ENCODE peak calls at places on chromosomes 7 and 10, in ten cellular contexts. G, B, Y, V, N, E, A, O, H and P are unnamed samples.

GRCh38 chr7:20383351-20383750 is 52.7 kb downstream of the ITGB8 start:
- DNase-seq in G (no peak), Y (no peak), V (no peak), O (peak), H (no peak), E (no peak), A (no peak), N (no peak), B (no peak), P (no peak)

GRCh38 chr10:71502851-71503250 is 106.1 kb downstream of the CDH23 start:
- DNase-seq in V (no peak), O (no peak), E (no peak), N (no peak), H (no peak), B (no peak), A (no peak), G (no peak), Y (no peak), P (no peak)

GRCh38 chr7:97272237-97272975 is 154.9 kb downstream of the SDHAF3 start:
- DNase-seq in A (no peak), E (no peak), V (no peak), O (no peak), B (no peak), G (no peak), N (no peak), Y (no peak), H (peak), P (no peak)

GRCh38 chr7:97126483-97127171 is 9.1 kb downstream of the SDHAF3 start:
- DNase-seq in Y (no peak), V (no peak), B (no peak), A (no peak), N (no peak), E (no peak), H (no peak), O (no peak), G (no peak), P (no peak)

GRCh38 chr7:17362439-17363095 is 64.1 kb downstream of the AHR start:
- DNase-seq in V (no peak), G (no peak), E (no peak), A (no peak), Y (no peak), B (no peak), H (no peak), N (no peak), O (no peak), P (no peak)

GRCh38 chr10:89946106-89946505 is 244.7 kb downstream of the KIF20B start:
- DNase-seq in B (no peak), N (no peak), E (no peak), O (peak), V (no peak), A (no peak), G (no peak), Y (no peak), H (no peak), P (no peak)

GRCh38 chr10:55668326-55668922 is 692.6 kb downstream of the ZWINT start:
- DNase-seq in H (no peak), E (no peak), A (no peak), N (peak), G (no peak), Y (no peak), B (no peak), O (no peak), V (no peak), P (no peak)

GRCh38 chr7:51278797-51279196 is 37.8 kb downstream of the COBL start:
- DNase-seq in O (no peak), G (no peak), E (no peak), A (peak), V (peak), B (no peak), Y (no peak), N (no peak), H (no peak), P (no peak)

GRCh38 chr10:71494980-71495381 is 98.3 kb downstream of the CDH23 start:
- DNase-seq in V (no peak), A (no peak), Y (no peak), N (no peak), E (no peak), G (no peak), B (no peak), O (no peak), H (no peak), P (no peak)

GRCh38 chr7:106071356-106071998 is 40.6 kb downstream of the SYPL1 start:
- DNase-seq in N (peak), E (peak), O (peak), A (no peak), H (peak), V (no peak), G (no peak), B (no peak), Y (no peak), P (no peak)

GRCh38 chr7:135353832-135354231 is 120.2 kb downstream of the STRA8 start:
- DNase-seq in V (no peak), G (no peak), A (no peak), B (no peak), H (no peak), E (no peak), Y (no peak), N (no peak), O (no peak), P (no peak)

GRCh38 chr7:157368955-157369354 is 32.2 kb downstream of the DNAJB6 start:
- DNase-seq in E (no peak), B (no peak), A (no peak), H (no peak), O (no peak), V (no peak), N (no peak), G (no peak), Y (no peak), P (no peak)

GRCh38 chr10:124005991-124006392 is 87.4 kb downstream of the CHST15 start:
- DNase-seq in E (no peak), V (no peak), O (no peak), N (no peak), A (no peak), G (no peak), B (no peak), Y (no peak), H (no peak), P (no peak)

GRCh38 chr10:10774416-10774815 is 243.3 kb upstream of the CELF2 start:
- DNase-seq in H (no peak), G (no peak), A (no peak), E (no peak), V (no peak), Y (no peak), N (no peak), O (no peak), B (no peak), P (no peak)

GRCh38 chr7:131218727-131219128 is 108.9 kb upstream of the MKLN1 start:
- DNase-seq in E (no peak), H (no peak), G (no peak), Y (no peak), A (no peak), O (no peak), N (no peak), V (no peak), B (no peak), P (no peak)

GRCh38 chr10:96721207-96721572 is 876 bp upstream of the PIK3AP1 start:
- DNase-seq in E (no peak), A (no peak), G (no peak), N (no peak), Y (no peak), H (no peak), O (no peak), B (no peak), V (no peak), P (no peak)

GRCh38 chr10:122878799-122879338 is 512 bp downstream of the FAM24B start:
- DNase-seq in E (no peak), V (no peak), A (no peak), H (no peak), N (peak), O (no peak), B (no peak), G (no peak), Y (no peak), P (no peak)

GRCh38 chr10:87850742-87851205 is 12.6 kb downstream of the KLLN start:
- DNase-seq in B (peak), H (peak), A (peak), E (peak), G (peak), O (peak), V (no peak), N (peak), Y (peak), P (no peak)
- H3K4me3 ChIP-seq in B (no peak), H (no peak), A (no peak), E (no peak), G (no peak), O (no peak), V (no peak), N (no peak), Y (no peak), P (no peak)

DNA sequence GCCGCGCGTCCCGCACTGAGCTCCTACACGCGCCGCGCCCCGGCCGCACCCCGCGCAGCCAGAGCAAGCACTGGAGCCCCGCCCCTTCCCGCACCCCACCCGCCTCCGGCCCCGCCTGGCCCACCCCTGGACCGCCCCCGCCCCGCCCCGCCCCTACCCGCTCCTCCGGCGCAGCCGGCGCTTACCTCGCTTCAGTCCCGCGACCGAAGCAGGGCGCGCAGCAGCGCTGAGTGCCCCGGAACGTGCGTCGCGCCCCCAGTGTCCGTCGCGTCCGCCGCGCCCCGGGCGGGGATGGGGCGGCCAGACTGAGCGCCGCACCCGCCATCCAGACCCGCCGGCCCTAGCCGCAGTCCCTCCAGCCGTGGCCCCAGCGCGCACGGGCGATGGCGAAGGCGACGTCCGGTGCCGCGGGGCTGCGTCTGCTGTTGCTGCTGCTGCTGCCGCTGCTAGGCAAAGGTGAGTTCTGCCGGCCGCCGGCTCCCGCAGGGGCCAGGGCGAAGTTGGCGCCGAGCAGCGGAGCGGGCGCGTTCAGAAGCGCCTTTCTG is at the start of gene RET:
- DNase-seq in G (peak), B (peak), H (peak), O (no peak), Y (no peak), V (no peak), A (peak), E (no peak), N (peak), P (no peak)
- H3K4me3 ChIP-seq in G (peak), B (peak), H (no peak), O (peak), Y (no peak), V (peak), A (peak), E (no peak), N (peak), P (no peak)

GRCh38 chr7:33854178-33854577 is 51.2 kb upstream of the BMPER start:
- DNase-seq in B (no peak), A (no peak), H (no peak), N (no peak), V (peak), Y (no peak), G (no peak), E (no peak), O (peak), P (no peak)
- H3K4me3 ChIP-seq in B (no peak), A (no peak), H (no peak), N (no peak), V (no peak), Y (no peak), G (no peak), E (no peak), O (no peak), P (no peak)

DNA sequence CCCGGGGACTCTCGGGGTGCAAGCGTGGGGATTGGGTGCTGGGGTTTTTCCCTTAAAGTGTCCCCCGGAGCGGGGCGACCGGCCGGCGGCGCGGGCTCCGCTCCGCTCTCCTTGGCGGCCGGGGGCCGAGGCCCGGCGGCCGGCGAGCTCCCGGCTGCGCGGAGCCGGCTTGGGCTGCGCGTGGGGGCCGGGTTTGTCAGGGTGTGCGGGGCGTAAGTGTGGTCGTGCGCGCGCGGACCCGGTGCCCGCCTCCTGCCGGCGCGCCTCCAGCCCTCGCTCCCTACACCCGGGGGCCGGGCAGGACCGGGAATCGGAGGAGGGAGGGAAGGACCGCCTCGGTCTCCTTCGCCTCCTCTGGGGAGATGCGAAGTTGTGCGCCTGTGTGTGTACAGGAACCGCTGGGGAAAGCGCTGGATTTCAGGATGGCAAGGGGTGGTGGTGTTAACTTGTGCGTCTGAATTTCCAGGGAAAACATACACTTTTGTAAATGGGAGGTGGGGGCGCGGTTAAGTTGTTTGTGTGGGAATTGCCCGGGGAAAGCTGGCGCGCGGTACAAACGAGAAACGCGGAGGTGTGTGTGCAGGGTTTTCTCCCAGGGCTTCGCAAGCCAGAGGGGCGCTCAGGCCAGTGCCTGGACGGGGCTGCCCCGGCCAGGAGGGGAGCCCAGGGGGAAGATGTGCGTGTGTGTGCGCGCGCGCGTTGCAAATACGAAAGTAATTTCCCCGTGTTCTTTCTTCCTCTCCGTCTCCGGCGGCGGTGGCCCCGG is 742 bp downstream of the ZMIZ1 start:
- DNase-seq in N (peak), B (peak), G (peak), A (peak), Y (no peak), O (peak), H (peak), E (peak), V (no peak), P (no peak)
- H3K4me3 ChIP-seq in N (peak), B (peak), G (peak), A (peak), Y (peak), O (peak), H (peak), E (peak), V (peak), P (peak)

GRCh38 chr7:27164381-27165088 is 802 bp downstream of the HOXA9 start:
- DNase-seq in O (no peak), B (no peak), V (no peak), Y (no peak), H (no peak), N (no peak), G (peak), A (peak), E (no peak), P (no peak)
- H3K4me3 ChIP-seq in O (no peak), B (no peak), V (peak), Y (no peak), H (peak), N (no peak), G (peak), A (peak), E (no peak), P (peak)

DNA sequence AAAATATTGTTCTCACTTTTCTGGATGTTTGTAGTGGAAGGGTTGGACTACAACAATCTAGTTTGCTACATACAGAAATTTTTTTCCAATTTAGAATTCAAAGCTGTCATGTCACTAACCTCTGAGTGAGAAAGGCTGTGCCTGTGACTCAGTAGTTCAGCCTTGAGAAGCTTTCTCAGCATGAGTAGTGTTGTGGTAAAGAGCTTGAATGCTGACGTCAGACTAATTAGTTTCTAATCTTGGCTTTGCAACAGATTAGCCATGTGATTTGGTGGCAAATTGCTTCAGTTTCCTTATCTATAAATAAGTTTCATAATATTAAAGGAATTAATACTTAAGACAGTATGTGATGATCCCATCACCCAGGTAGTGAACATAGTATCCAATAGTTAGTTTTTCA is 83.8 kb downstream of the ABCA13 start:
- DNase-seq in B (no peak), E (no peak), V (peak), O (peak), H (no peak), A (no peak), G (no peak), Y (no peak), N (no peak), P (no peak)
- H3K4me3 ChIP-seq in B (no peak), E (no peak), V (no peak), O (no peak), H (no peak), A (no peak), G (no peak), Y (no peak), N (no peak), P (no peak)